ENCODE peak calls at places on chromosomes 3 and 15, in ten cellular contexts. I is cardiac fibroblast, M is esophagus squamous epithelium, C is psoas muscle, O is WTC11, T is PC-9, Q is GM13977, P is choroid plexus epithelial cell, Y is NB4, D is endothelial cell. V is an unnamed sample.

GRCh38 chr3:194472290-194472920 is 14.4 kb downstream of the ATP13A3 start:
- DNase-seq in M (no peak), D (no peak), O (no peak), I (peak; percentile 86), C (no peak), P (peak; percentile 91), Y (peak; percentile 73), T (peak; percentile 31), Q (peak; percentile 34), V (no peak)

GRCh38 chr3:12658593-12659058 is 5.3 kb downstream of the RAF1 start:
- DNase-seq in D (no peak), T (no peak), P (peak; percentile 65), O (no peak), Q (no peak), M (no peak), Y (no peak), C (no peak), I (peak; percentile 76), V (no peak)

GRCh38 chr3:149559525-149559924 is 85.0 kb downstream of the TM4SF4 start:
- DNase-seq in T (no peak), P (no peak), C (no peak), D (no peak), O (no peak), Q (no peak), M (no peak), I (no peak), Y (no peak), V (no peak)

GRCh38 chr3:66297260-66297863 is 76.6 kb downstream of the SLC25A26 start:
- DNase-seq in T (no peak), C (no peak), D (no peak), I (peak; percentile 15), P (peak; percentile 36), M (no peak), Y (no peak), O (no peak), Q (no peak), V (no peak)

GRCh38 chr15:100785181-100786138 is 94.2 kb upstream of the ALDH1A3 start:
- DNase-seq in O (peak; percentile 3), Y (no peak), T (no peak), D (no peak), C (no peak), Q (no peak), I (no peak), M (no peak), P (no peak), V (no peak)

GRCh38 chr15:90062023-90062728 is 40.1 kb downstream of the IDH2 start:
- DNase-seq in Q (no peak), D (peak; percentile 49), Y (peak; percentile 60), I (peak; percentile 10), M (no peak), C (no peak), O (peak; percentile 81), P (peak; percentile 57), T (no peak), V (no peak)

GRCh38 chr3:155921486-155921885 is 51.0 kb downstream of the GMPS start:
- DNase-seq in Y (no peak), M (no peak), O (no peak), C (no peak), I (no peak), P (peak; percentile 10), Q (no peak), D (no peak), T (no peak), V (no peak)

GRCh38 chr3:109921509-109921908 is 584.2 kb upstream of the DPPA4 start:
- DNase-seq in T (no peak), P (no peak), I (no peak), Q (no peak), C (no peak), M (no peak), Y (no peak), O (no peak), D (no peak), V (no peak)

GRCh38 chr3:143239026-143239425 is 119.5 kb downstream of the CHST2 start:
- DNase-seq in O (no peak), M (no peak), Y (no peak), Q (no peak), D (no peak), C (no peak), I (peak; percentile 46), T (no peak), P (peak; percentile 52), V (no peak)

DNA sequence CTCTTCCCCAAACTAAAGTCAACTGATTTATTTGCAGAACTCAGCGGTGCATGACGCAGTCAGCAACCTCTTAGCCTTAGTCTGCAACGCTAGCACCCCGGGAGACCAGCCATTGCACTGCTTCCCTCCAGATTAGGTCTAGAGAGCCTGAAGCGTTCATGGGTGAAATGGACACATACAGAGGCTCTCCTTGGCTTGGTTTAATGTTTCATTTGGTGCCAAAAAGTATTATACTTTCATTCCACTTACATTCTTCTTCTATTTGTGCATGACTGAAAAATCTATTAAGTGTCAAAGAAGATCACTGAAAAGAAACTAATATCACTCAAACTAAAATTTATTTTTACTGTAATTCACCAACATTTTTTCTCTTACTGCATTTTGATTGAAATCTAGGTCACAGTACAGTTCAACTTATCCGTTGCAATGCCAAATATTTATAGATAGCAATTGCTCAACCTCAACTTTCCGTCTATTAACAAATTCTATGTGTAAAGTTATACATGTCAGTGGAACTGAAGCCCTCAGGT is 116.2 kb downstream of the ROBO1 start:
- DNase-seq in T (no peak), P (peak; percentile 92), D (no peak), M (no peak), Q (no peak), C (no peak), I (no peak), Y (no peak), O (peak; percentile 21), V (no peak)
- TF ChIP-seq CTCF in T (no peak), P (no peak), D (no peak), M (no peak), Q (no peak), C (no peak), I (no peak), Y (no peak), O (no peak), V (no peak)

GRCh38 chr3:138397983-138398382 is 36.4 kb upstream of the ESYT3 start:
- DNase-seq in D (no peak), T (no peak), M (no peak), C (no peak), Y (no peak), O (no peak), Q (peak; percentile 25), I (no peak), P (no peak), V (no peak)
- TF ChIP-seq CTCF in D (no peak), T (peak; percentile 23), M (no peak), C (no peak), Y (no peak), O (no peak), Q (peak; percentile 19), I (peak; percentile 5), P (peak; percentile 33), V (no peak)

GRCh38 chr3:10025205-10026083 is 793 bp upstream of the FANCD2 start:
- DNase-seq in Q (no peak), O (no peak), T (no peak), D (no peak), C (no peak), Y (no peak), M (no peak), P (no peak), I (no peak), V (no peak)

GRCh38 chr3:10021856-10022775 is 4.1 kb upstream of the FANCD2 start:
- DNase-seq in C (no peak), I (no peak), O (no peak), D (no peak), P (no peak), T (no peak), Q (no peak), Y (no peak), M (no peak), V (no peak)

GRCh38 chr3:10023587-10024310 is 2.5 kb upstream of the FANCD2 start:
- DNase-seq in I (peak; percentile 87), C (no peak), Y (peak; percentile 48), Q (no peak), D (no peak), T (no peak), O (no peak), M (no peak), P (peak; percentile 88), V (no peak)

DNA sequence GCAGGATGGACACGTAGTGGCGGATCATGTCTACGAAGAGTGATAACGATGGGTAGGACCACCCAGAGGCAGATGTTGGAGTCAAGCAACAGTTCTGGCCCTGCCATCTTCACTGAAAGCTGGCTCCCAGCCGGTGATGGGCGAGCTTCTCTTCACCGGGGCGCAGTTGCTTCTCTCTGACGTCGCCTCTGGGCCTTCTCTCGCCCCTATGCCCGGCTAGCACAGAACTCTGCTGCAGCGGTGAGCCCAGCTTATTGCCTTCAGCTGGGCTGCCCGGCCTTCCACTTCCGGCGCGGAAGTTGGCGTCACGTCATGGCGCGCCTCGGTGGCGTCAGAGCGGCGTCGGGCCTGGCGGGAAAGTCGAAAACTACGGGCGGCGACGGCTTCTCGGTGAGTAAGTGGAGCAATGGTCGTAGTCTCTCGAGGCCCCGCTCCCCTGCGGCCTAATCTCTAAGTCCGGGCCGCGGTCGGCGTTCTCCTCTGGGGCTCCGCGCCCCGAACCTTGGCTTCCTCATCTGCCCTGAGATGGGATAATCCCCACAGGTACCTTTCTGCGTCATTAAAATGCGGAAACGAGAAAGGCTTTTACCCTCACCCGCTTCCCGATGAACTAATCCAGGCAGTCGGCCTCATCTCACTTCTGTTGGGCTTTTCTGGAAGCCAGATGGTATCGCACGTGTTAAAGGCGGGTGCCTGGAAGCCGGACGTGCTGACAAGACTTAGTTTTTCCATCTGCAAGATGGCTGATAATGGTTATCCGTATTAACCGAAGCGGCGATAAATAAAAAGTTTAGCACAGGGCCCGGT is at the start of gene FANCD2:
- DNase-seq in D (peak; percentile 96), Q (peak; percentile 85), M (peak; percentile 35), O (peak; percentile 92), I (peak; percentile 90), Y (peak; percentile 92), C (peak; percentile 95), T (peak; percentile 86), P (peak; percentile 88), V (peak; percentile 60)
- TF ChIP-seq CTCF in D (no peak), Q (no peak), M (peak; percentile 29), O (no peak), I (no peak), Y (no peak), C (no peak), T (no peak), P (no peak), V (no peak)

GRCh38 chr3:122956685-122957455 is 70.7 kb downstream of the SEMA5B start:
- DNase-seq in C (no peak), P (no peak), D (no peak), Q (no peak), O (peak; percentile 20), M (no peak), T (no peak), I (no peak), Y (no peak), V (no peak)

GRCh38 chr3:122948398-122948797 is 79.2 kb downstream of the SEMA5B start:
- DNase-seq in D (no peak), I (no peak), C (no peak), Y (peak; percentile 11), P (no peak), T (no peak), Q (no peak), M (no peak), O (peak; percentile 37), V (no peak)

GRCh38 chr3:122947621-122948202 is 79.9 kb downstream of the SEMA5B start:
- DNase-seq in T (no peak), C (no peak), P (peak; percentile 71), I (peak; percentile 33), Q (no peak), M (no peak), Y (no peak), D (no peak), O (no peak), V (no peak)

GRCh38 chr3:122955916-122956684 is 71.5 kb downstream of the SEMA5B start:
- DNase-seq in Q (no peak), D (no peak), T (no peak), O (no peak), Y (no peak), C (no peak), P (no peak), I (no peak), M (no peak), V (no peak)

GRCh38 chr3:122952509-122952908 is 75.1 kb downstream of the SEMA5B start:
- DNase-seq in Y (peak; percentile 60), C (no peak), I (peak; percentile 9), M (no peak), T (peak; percentile 35), Q (no peak), D (no peak), P (peak; percentile 43), O (peak; percentile 27), V (no peak)
- TF ChIP-seq CTCF in Y (no peak), C (no peak), I (no peak), M (no peak), T (peak; percentile 23), Q (no peak), D (no peak), P (peak; percentile 55), O (no peak), V (no peak)

V was measured in D721Med.